ENCODE peak calls at places on chromosome 7, in six cellular contexts. W is spleen, R is uterus, S is right lobe of liver, K is testis, D is IMR-90. Q is an unnamed sample.

GRCh38 chr7:105188201-105188600 is 174.2 kb downstream of the KMT2E start:
- DNase-seq in R (no peak), S (no peak), K (no peak), D (peak; percentile 25), W (no peak), Q (no peak)

GRCh38 chr7:156827587-156828203 is 65.3 kb downstream of the LMBR1 start:
- DNase-seq in D (peak; percentile 46), K (no peak), R (no peak), S (no peak), W (no peak), Q (no peak)

GRCh38 chr7:104758504-104758903 is 255.5 kb upstream of the KMT2E start:
- DNase-seq in W (no peak), S (no peak), D (no peak), K (no peak), R (no peak), Q (no peak)

GRCh38 chr7:93011351-93012294 is 106.2 kb downstream of the SAMD9 start:
- DNase-seq in W (no peak), S (no peak), K (no peak), D (peak; percentile 99), R (no peak), Q (no peak)

GRCh38 chr7:2715341-2716231 is 27.6 kb downstream of the AMZ1 start:
- DNase-seq in K (no peak), S (no peak), W (no peak), R (no peak), D (peak; percentile 57), Q (no peak)

GRCh38 chr7:80722596-80723141 is 84.2 kb downstream of the CD36 start:
- DNase-seq in S (no peak), W (no peak), D (peak; percentile 100), R (peak; percentile 52), K (no peak), Q (peak; percentile 84)

GRCh38 chr7:30502470-30503251 is 2.0 kb downstream of the GGCT start:
- DNase-seq in S (no peak), W (no peak), K (no peak), R (no peak), D (no peak), Q (no peak)

GRCh38 chr7:105345003-105345402 is 43.7 kb downstream of the SRPK2 start:
- DNase-seq in K (no peak), R (no peak), D (no peak), S (no peak), W (no peak), Q (no peak)

GRCh38 chr7:44184221-44184873 is 4.9 kb downstream of the GCK start:
- DNase-seq in S (no peak), K (peak; percentile 8), D (peak; percentile 89), R (no peak), W (no peak), Q (no peak)

GRCh38 chr7:154497751-154498150 is 445.6 kb downstream of the DPP6 start:
- DNase-seq in S (no peak), K (no peak), W (no peak), R (no peak), D (no peak), Q (no peak)

GRCh38 chr7:129989466-129989865 is 36.7 kb upstream of the UBE2H start:
- DNase-seq in R (no peak), D (no peak), S (no peak), K (no peak), W (no peak), Q (no peak)

GRCh38 chr7:45324683-45325237 is 167.2 kb downstream of the RAMP3 start:
- DNase-seq in W (no peak), K (no peak), R (no peak), D (no peak), S (no peak), Q (no peak)

GRCh38 chr7:2722591-2722990 is 34.6 kb downstream of the AMZ1 start:
- DNase-seq in W (peak; percentile 35), D (no peak), S (no peak), R (no peak), K (no peak), Q (no peak)

GRCh38 chr7:158695726-158696452 is 8.7 kb downstream of the NCAPG2 start:
- DNase-seq in W (peak; percentile 77), K (peak; percentile 79), S (peak; percentile 39), R (peak; percentile 33), D (peak; percentile 77), Q (no peak)

GRCh38 chr7:40698214-40698920 is 563.6 kb downstream of the SUGCT start:
- DNase-seq in W (no peak), K (no peak), D (peak; percentile 31), S (no peak), R (no peak), Q (no peak)

GRCh38 chr7:130741336-130741995 is 7.5 kb upstream of the KLF14 start:
- DNase-seq in D (no peak), S (no peak), W (no peak), R (no peak), K (no peak), Q (no peak)

GRCh38 chr7:91630581-91631370 is 249.7 kb downstream of the MTERF1 start:
- DNase-seq in R (no peak), W (no peak), K (no peak), D (no peak), S (no peak), Q (no peak)

DNA sequence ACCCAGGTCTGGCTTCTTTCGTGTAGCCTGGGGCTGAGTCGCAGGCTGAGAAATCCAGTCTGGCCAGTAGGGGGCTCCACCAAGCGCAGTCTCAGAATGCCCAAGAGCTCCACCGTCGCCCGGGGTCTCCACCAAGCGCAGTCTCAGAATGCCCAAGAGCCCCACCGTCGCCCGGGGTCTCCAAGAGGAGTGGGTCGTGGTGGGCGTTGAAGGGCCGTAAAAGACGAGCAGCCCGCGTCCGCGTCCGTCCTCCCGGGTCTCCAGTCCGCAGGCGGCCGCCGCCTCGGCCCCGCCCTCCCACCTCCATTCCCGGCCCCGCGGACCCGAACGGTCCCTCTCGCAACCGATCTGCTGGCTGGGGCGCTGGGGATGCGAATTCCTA is 890 bp upstream of the ZYX start:
- DNase-seq in W (peak; percentile 96), K (peak; percentile 93), D (peak; percentile 82), S (peak; percentile 86), R (peak; percentile 92), Q (peak; percentile 92)
- TF ChIP-seq POLR2A in W (no peak), K (no peak), D (no peak), S (no peak), R (no peak), Q (no peak)

GRCh38 chr7:141950796-141951195 is 4.0 kb upstream of the CLEC5A start:
- DNase-seq in W (no peak), R (no peak), K (no peak), S (no peak), D (no peak), Q (no peak)
- H3K27ac ChIP-seq in W (no peak overlapping the region), R (no peak overlapping the region), K (no peak overlapping the region), S (no peak overlapping the region), D (no peak overlapping the region), Q (no peak overlapping the region)

DNA sequence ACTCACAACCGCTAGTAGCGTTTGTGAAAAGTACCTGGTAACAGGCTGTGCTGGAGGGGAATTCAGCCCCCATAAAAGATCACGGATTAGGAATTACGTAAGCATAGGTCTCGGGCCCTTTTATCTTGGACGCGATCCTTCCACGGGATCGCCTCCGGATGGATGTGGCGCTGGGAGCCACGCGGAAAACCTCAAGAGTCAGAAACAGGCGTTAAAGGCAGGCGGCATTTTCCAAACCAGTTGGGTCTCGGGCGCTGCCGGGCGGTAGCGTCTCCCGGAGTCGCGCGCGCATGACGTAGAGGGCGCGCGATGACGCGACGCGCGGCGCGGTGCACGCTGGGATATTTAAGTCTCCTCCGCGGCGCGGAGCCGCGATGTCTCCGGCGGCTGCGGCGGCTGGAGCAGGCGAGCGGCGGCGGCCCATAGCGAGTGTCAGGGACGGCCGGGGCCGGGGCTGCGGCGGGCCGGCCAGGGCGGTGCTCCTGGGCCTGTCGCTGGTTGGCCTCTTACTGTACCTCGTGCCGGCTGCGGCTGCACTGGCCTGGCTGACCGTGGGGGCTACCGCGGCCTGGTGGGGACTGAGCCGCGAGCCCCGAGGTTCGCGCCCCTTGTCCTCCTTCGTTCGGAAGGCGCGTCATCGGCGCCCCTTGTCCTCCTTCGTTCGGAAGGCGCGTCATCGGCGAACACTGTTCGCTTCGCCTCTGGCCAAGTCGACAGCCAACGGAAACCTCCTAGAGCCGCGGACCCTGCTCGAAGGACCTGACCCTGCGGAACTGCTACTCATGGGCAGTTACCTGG is at the start of gene POM121:
- DNase-seq in K (peak; percentile 88), D (peak; percentile 86), W (peak; percentile 95), R (peak; percentile 85), S (peak; percentile 76), Q (peak; percentile 87)
- TF ChIP-seq POLR2A in K (no peak), D (peak; percentile 92), W (no peak), R (peak; percentile 61), S (peak; percentile 73), Q (peak; percentile 57)

GRCh38 chr7:139673762-139674161 is 104.0 kb downstream of the HIPK2 start:
- DNase-seq in W (no peak), R (no peak), D (no peak), S (no peak), K (no peak), Q (no peak)

GRCh38 chr7:139674752-139675126 is 103.1 kb downstream of the HIPK2 start:
- DNase-seq in D (no peak), K (no peak), S (no peak), R (no peak), W (no peak), Q (no peak)

GRCh38 chr7:139673230-139673629 is 104.6 kb downstream of the HIPK2 start:
- DNase-seq in K (no peak), R (no peak), S (no peak), D (no peak), W (no peak), Q (no peak)

GRCh38 chr7:139676390-139676789 is 101.4 kb downstream of the HIPK2 start:
- DNase-seq in S (no peak), W (no peak), D (no peak), K (no peak), R (no peak), Q (no peak)

GRCh38 chr7:139675127-139676110 is 102.4 kb downstream of the HIPK2 start:
- DNase-seq in R (no peak), K (no peak), S (no peak), D (peak; percentile 38), W (no peak), Q (no peak)
- H3K27ac ChIP-seq in R (no peak overlapping the region), K (no peak overlapping the region), S (peak overlapping the region; percentile 43), D (peak overlapping the region; percentile 36), W (no peak overlapping the region), Q (no peak overlapping the region)

DNA sequence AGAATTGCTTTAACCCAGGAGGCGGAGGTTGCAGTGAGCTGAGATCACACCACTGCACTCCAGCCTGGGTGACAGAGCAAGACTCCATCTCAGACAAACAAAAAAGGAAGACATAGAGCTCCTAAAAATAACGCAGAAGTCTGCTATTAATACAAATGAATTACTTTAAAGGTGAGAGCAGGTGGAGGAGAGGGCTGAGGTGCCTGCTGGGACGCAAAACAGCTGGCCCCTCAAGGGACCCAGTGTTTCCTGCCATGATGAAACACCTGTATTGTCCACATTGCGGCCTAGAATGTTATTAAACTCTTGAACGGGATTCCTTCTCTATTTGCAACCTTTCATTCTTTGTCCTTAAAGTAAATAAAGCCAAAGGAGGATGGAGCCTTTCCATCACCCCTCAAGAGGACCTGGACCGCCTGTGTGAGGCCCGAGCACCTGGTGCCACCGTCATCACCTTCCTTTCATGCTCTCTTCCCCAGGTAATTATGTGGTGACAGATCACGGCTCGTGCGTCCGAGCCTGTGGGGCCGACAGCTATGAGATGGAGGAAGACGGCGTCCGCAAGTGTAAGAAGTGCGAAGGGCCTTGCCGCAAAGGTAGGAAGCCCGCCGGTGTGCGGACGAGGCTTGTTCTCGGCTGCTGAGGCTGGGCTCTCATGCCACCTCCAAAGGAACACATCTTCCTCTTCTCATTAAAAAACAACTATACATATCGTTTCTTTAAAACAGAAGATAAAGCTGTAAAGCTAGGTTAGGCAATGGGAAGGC is 136.7 kb downstream of the EGFR start:
- DNase-seq in S (no peak), W (no peak), D (no peak), R (no peak), K (no peak), Q (no peak)
- TF ChIP-seq POLR2A in S (no peak), W (no peak), D (no peak), R (no peak), K (no peak), Q (no peak)